ENCODE peak calls at places on chromosome 11, in six cellular contexts. X is NAMALWA; H is stimulated activated CD8-positive, alpha-beta memory T cell treated with anti-CD3 and anti-CD28 coated beads, Interleukin-7, amount 100 ng/mL, for 1 hour; Z is NCI-H446; Q is activated CD4-positive, alpha-beta T cell treated with anti-CD3 and anti-CD28 coated beads, Interleukin-2, amount 50 U/mL, for 24 hours; M is OCI-LY7. G is an unnamed sample.

GRCh38 chr11:65643971-65644370 is 6.1 kb downstream of the SIPA1 start:
- DNase-seq in X (no peak), H (no peak), Z (no peak), Q (no peak), M (no peak), G (no peak)

GRCh38 chr11:2563216-2564007 is 118.6 kb downstream of the KCNQ1 start:
- DNase-seq in X (no peak), H (no peak), Z (no peak), Q (no peak), M (no peak), G (no peak)

GRCh38 chr11:122516686-122517085 is 138.8 kb upstream of the UBASH3B start:
- DNase-seq in X (no peak), H (no peak), Z (no peak), Q (no peak), M (no peak), G (no peak)

GRCh38 chr11:110182886-110183285 is 89.7 kb downstream of the ZC3H12C start:
- DNase-seq in X (no peak), H (no peak), Z (no peak), Q (no peak), M (no peak), G (peak)

GRCh38 chr11:11567862-11568650 is 53.7 kb downstream of the GALNT18 start:
- DNase-seq in X (peak), H (no peak), Z (peak), Q (no peak), M (no peak), G (no peak)

GRCh38 chr11:119641991-119642745 is 86.8 kb downstream of the NECTIN1 start:
- DNase-seq in X (peak), H (no peak), Z (no peak), Q (no peak), M (peak), G (peak)

GRCh38 chr11:128359515-128359914 is 227.8 kb downstream of the ETS1 start:
- DNase-seq in X (no peak), H (no peak), Z (no peak), Q (no peak), M (no peak), G (no peak)

GRCh38 chr11:61749607-61750217 is 2.7 kb upstream of the MYRF start:
- DNase-seq in X (no peak), H (no peak), Z (no peak), Q (no peak), M (no peak), G (no peak)

GRCh38 chr11:1296287-1296686 is 13.1 kb downstream of the TOLLIP start:
- DNase-seq in X (no peak), H (no peak), Z (no peak), Q (no peak), M (no peak), G (no peak)

GRCh38 chr11:118768715-118769114 is 22.2 kb downstream of the DDX6 start:
- DNase-seq in X (no peak), H (no peak), Z (no peak), Q (no peak), M (no peak), G (no peak)

GRCh38 chr11:64876835-64877341 is 1.5 kb downstream of the EHD1 start:
- DNase-seq in X (peak), H (no peak), Z (no peak), Q (no peak), M (no peak), G (no peak)

GRCh38 chr11:112113539-112114457 is 27.1 kb downstream of the SDHD start:
- DNase-seq in X (peak), H (no peak), Z (peak), Q (no peak), M (peak), G (peak)

GRCh38 chr11:127733552-127733951 is 733.0 kb upstream of the KIRREL3 start:
- DNase-seq in X (no peak), H (no peak), Z (no peak), Q (no peak), M (no peak), G (no peak)

GRCh38 chr11:134045799-134046635 is 22.9 kb upstream of the JAM3 start:
- DNase-seq in X (peak), H (no peak), Z (no peak), Q (no peak), M (no peak), G (no peak)

GRCh38 chr11:111759778-111760407 is 6.3 kb downstream of the PPP2R1B start:
- DNase-seq in X (no peak), H (no peak), Z (no peak), Q (no peak), M (no peak), G (no peak)

GRCh38 chr11:548700-549603 is 11.6 kb downstream of the LMNTD2 start:
- DNase-seq in X (no peak), H (no peak), Z (no peak), Q (no peak), M (peak), G (no peak)

GRCh38 chr11:115408036-115408911 is 95.9 kb downstream of the CADM1 start:
- DNase-seq in X (no peak), H (no peak), Z (peak), Q (no peak), M (no peak), G (no peak)

GRCh38 chr11:124799384-124800225 is 601 bp downstream of the MSANTD2 start:
- DNase-seq in X (peak), H (no peak), Z (no peak), Q (no peak), M (peak), G (no peak)

GRCh38 chr11:103673773-103674172 is 362.7 kb upstream of the DDI1 start:
- DNase-seq in X (no peak), H (no peak), Z (no peak), Q (no peak), M (no peak), G (peak)